ENCODE peak calls at places on chromosomes 16 and 17, in seven cellular contexts. M is SK-N-SH, P is GM12878, C is H1, B is HepG2, O is HCT116, V is K562. S is an unnamed sample.

GRCh38 chr17:82399601-82400101 is 18.5 kb upstream of the HEXD start:
- DNase-seq in O (no peak), P (no peak), C (no peak), M (peak), V (no peak), B (no peak), S (no peak)

GRCh38 chr16:49510676-49511305 is 137.2 kb downstream of the C16orf78 start:
- DNase-seq in C (no peak), M (no peak), P (no peak), V (no peak), B (no peak), O (no peak), S (no peak)

GRCh38 chr16:72191551-72191950 is 19.6 kb upstream of the PMFBP1 start:
- DNase-seq in O (no peak), M (no peak), C (no peak), V (no peak), P (no peak), B (no peak), S (no peak)

GRCh38 chr16:11108466-11108805 is 147.6 kb downstream of the SOCS1 start:
- DNase-seq in P (no peak), M (no peak), B (no peak), O (no peak), C (no peak), V (no peak), S (no peak)

GRCh38 chr16:10594312-10594950 is 14.0 kb upstream of the EMP2 start:
- DNase-seq in B (no peak), P (no peak), C (no peak), V (no peak), M (no peak), O (no peak), S (no peak)

GRCh38 chr17:80789356-80789902 is 202.2 kb upstream of the CHMP6 start:
- DNase-seq in V (no peak), M (no peak), P (peak), C (no peak), B (no peak), O (peak), S (no peak)

GRCh38 chr16:57637424-57637823 is 9.0 kb downstream of the ADGRG1 start:
- DNase-seq in B (no peak), M (no peak), V (no peak), C (no peak), O (no peak), P (no peak), S (no peak)

GRCh38 chr17:2398655-2399571 is 1.9 kb downstream of the MNT start:
- DNase-seq in V (peak), M (peak), P (no peak), C (peak), B (peak), O (no peak), S (no peak)

GRCh38 chr17:64778367-64779290 is 116.5 kb upstream of the SMURF2 start:
- DNase-seq in P (no peak), M (no peak), V (no peak), O (no peak), B (no peak), C (peak), S (no peak)

GRCh38 chr17:82808921-82809905 is 30.6 kb downstream of the ZNF750 start:
- DNase-seq in O (no peak), C (no peak), M (no peak), B (no peak), P (no peak), V (no peak), S (no peak)

GRCh38 chr16:2296662-2297505 is 29.0 kb upstream of the RNPS1 start:
- DNase-seq in O (peak), P (no peak), V (peak), M (peak), C (peak), B (peak), S (no peak)

GRCh38 chr16:67393111-67393789 is at the start of gene TPPP3:
- DNase-seq in C (peak), M (peak), O (no peak), B (peak), P (no peak), V (peak), S (peak)

GRCh38 chr17:76493505-76494167 is 7.6 kb downstream of the RHBDF2 start:
- DNase-seq in M (no peak), O (no peak), C (no peak), P (no peak), B (no peak), V (no peak), S (no peak)

GRCh38 chr17:7379134-7379533 is 1.8 kb upstream of the TNK1 start:
- DNase-seq in V (no peak), O (no peak), B (no peak), C (no peak), M (no peak), P (no peak), S (no peak)

GRCh38 chr17:49987681-49988441 is 7.2 kb downstream of the DLX3 start:
- DNase-seq in V (no peak), B (no peak), P (no peak), M (peak), O (no peak), C (peak), S (no peak)

GRCh38 chr16:9123401-9123800 is 32.0 kb downstream of the HAPSTR1 start:
- DNase-seq in O (no peak), P (no peak), C (peak), B (no peak), M (no peak), V (no peak), S (no peak)

GRCh38 chr17:1620486-1620885 is 8.1 kb downstream of the SLC43A2 start:
- DNase-seq in M (no peak), B (no peak), O (no peak), P (no peak), V (no peak), C (no peak), S (no peak)

GRCh38 chr16:57759541-57760356 is 24.2 kb downstream of the KATNB1 start:
- DNase-seq in B (no peak), P (no peak), C (peak), O (no peak), V (no peak), M (no peak), S (no peak)

GRCh38 chr17:27226611-27227234 is 67.2 kb upstream of the WSB1 start:
- DNase-seq in O (no peak), P (no peak), V (no peak), B (no peak), C (no peak), M (no peak), S (no peak)

GRCh38 chr17:46009681-46010596 is 10.9 kb downstream of the STH start:
- DNase-seq in M (no peak), C (no peak), O (no peak), B (no peak), V (no peak), P (no peak), S (no peak)

GRCh38 chr17:34633351-34633750 is 54.0 kb downstream of the TMEM132E start:
- DNase-seq in P (no peak), C (peak), O (no peak), B (no peak), M (no peak), V (no peak), S (no peak)

GRCh38 chr17:1045456-1045855 is 48.5 kb downstream of the TIMM22 start:
- DNase-seq in M (no peak), P (no peak), B (no peak), V (no peak), C (no peak), O (no peak), S (no peak)

GRCh38 chr16:67909056-67909742 is 16.1 kb downstream of the PSKH1 start:
- DNase-seq in B (no peak), M (no peak), O (no peak), C (no peak), P (no peak), V (no peak), S (no peak)

GRCh38 chr17:65170839-65171238 is 33.7 kb downstream of the RGS9 start:
- DNase-seq in B (peak), V (no peak), P (no peak), M (no peak), C (no peak), O (no peak), S (no peak)

GRCh38 chr17:11986179-11986938 is 10.9 kb downstream of the ZNF18 start:
- DNase-seq in B (peak), V (no peak), C (no peak), M (no peak), P (no peak), O (no peak), S (no peak)

GRCh38 chr17:78924481-78925151 is 571 bp downstream of the TIMP2 start:
- DNase-seq in M (peak), V (no peak), B (no peak), P (no peak), C (peak), O (no peak), S (no peak)

GRCh38 chr17:62791235-62792121 is 16.6 kb downstream of the MARCHF10 start:
- DNase-seq in P (no peak), M (no peak), O (no peak), B (no peak), C (no peak), V (no peak), S (no peak)

GRCh38 chr16:73405851-73406250 is 357.9 kb upstream of the ZFHX3 start:
- DNase-seq in O (no peak), B (no peak), C (no peak), M (no peak), V (no peak), P (no peak), S (no peak)

GRCh38 chr16:80536246-80536645 is 4.5 kb upstream of the DYNLRB2 start:
- DNase-seq in C (no peak), B (no peak), P (no peak), V (no peak), O (no peak), M (no peak), S (no peak)

GRCh38 chr17:62720126-62720850 is 87.8 kb downstream of the MARCHF10 start:
- DNase-seq in B (peak), C (no peak), O (no peak), M (no peak), V (peak), P (peak), S (no peak)

DNA sequence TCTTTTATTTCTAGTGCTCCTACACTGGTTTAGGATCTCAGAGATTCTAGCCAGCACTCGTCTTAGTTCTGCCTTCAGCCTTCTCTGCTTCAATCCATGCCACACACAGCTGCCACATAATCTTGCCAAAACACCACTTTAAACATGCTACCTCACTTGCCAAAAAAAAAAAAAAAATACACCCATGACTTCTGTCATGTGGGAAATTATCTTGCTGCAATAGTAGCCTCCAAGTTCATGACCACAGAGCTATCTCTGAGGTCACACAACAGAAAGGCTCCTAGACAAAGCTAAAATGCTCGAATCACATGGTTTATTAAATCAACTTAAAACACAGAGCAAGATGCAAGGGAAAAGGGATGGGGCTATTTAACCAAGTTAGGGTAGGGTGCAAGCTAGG is 18.1 kb downstream of the FZD2 start:
- DNase-seq in B (no peak), M (no peak), V (no peak), O (no peak), C (no peak), P (no peak), S (no peak)
- TF ChIP-seq YY1 in B (no peak), M (no peak), V (no peak), O (no peak), C (no peak), P (no peak), S (no peak)

DNA sequence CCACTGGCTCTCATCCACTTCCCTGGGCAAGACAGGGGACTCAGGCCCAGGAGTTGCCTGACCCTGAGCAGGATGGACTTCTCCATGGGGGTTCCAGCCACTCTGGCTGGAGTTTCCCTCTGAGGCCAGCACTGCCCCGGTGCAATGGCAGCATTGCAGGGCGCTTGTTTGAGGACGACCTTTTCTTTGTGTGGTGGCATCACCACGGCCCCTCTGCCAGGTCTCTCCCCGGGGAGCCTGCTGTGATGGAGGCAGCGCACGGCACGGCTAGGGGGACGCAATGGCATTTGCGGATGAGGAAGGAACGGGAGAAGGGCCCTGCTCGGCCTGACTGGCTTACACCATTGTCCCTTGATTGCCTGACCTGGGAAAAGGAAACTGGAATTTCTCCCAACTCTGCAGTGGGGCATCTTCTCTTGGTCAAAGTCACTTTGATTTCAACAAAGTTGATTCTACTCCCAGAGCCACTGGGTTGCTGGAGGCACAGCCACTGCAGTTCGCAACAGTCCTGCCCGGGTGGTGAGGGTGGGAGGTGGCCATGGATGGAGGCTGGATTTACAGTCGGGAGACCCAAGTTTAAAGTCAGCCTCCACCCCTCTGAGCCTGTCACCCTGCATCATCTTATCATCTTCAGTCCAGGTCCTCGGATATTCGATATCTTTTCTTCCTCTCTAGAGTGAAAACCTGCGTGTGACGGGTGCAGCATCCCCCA is 82.9 kb upstream of the ZNF469 start:
- DNase-seq in O (no peak), C (no peak), M (no peak), B (no peak), V (no peak), P (no peak), S (no peak)
- H3K9ac ChIP-seq in O (no peak), C (no peak), M (no peak), B (no peak), V (no peak), P (no peak), S (no peak)

GRCh38 chr16:74734361-74735161 is 33.9 kb upstream of the MLKL start:
- DNase-seq in B (no peak), M (no peak), V (no peak), C (peak), O (no peak), P (no peak), S (peak)
- TF ChIP-seq YY1 in B (no peak), M (no peak), V (no peak), C (no peak), O (no peak), P (no peak), S (no peak)

DNA sequence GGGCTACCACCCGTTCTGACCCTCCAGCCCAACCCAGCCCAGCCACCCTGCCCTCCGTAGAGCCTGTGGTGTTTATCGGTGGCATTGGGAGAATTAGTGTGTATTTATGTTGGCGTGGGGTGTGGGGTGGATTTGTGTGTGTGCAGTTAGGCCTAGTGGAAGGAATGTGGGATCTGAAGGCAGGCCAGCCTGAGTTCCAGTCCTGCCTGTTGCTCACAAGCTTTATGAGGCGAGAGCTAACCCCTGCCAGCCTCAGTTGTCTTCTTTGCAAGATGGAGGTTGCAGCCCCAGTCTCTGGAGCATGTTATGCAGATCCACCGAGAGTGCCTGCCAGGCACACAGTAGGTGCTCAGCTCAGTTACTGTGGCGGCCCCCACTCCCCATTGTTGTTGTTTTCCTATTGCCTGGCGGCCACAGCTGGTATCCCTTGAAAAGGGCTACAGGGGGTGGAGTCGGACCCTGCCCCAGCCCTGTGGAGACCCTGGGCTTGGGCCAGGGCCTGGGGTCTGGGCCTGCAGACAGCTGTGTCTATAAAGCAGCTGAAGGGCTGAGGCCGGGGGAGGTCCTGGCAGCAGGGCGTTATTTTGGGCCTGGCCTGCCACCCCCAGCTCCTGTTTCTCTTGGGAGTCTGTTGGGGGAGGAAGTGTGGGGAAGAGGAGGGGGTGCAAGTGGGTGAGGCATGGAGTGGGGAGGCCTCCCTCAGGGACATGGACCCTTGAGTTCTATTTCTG is 5.1 kb downstream of the ERBB2 start:
- DNase-seq in O (no peak), V (no peak), P (no peak), M (no peak), C (peak), B (no peak), S (no peak)
- H3K9ac ChIP-seq in O (peak), V (peak), P (no peak), M (no peak), C (peak), B (no peak), S (peak)

S was measured in NT2/D1.